ENCODE peak calls at places on chromosomes 16 and 17, in eight cellular contexts. G is epithelial cell of esophagus, J is neuronal stem cell, H is ascending aorta, D is pancreas, A is A549, L is heart left ventricle, Q is AG04450. V is an unnamed sample.

GRCh38 chr16:84836234-84836647 is 16.5 kb downstream of the CRISPLD2 start:
- DNase-seq in G (peak), J (peak), H (peak), D (peak), A (no peak), L (peak), Q (peak), V (no peak)

GRCh38 chr16:16045879-16046278 is 96.5 kb downstream of the ABCC1 start:
- DNase-seq in G (no peak), J (no peak), H (no peak), D (peak), A (no peak), L (no peak), Q (no peak), V (peak)

GRCh38 chr16:1183235-1183907 is 30.5 kb downstream of the CACNA1H start:
- DNase-seq in G (no peak), J (no peak), H (no peak), D (no peak), A (peak), L (peak), Q (peak), V (no peak)

GRCh38 chr16:79991918-79992317 is 391.4 kb upstream of the MAF start:
- DNase-seq in G (peak), J (no peak), H (no peak), D (no peak), A (no peak), L (no peak), Q (no peak), V (no peak)

GRCh38 chr17:20281860-20282259 is 185.5 kb downstream of the LGALS9B start:
- DNase-seq in G (no peak), J (no peak), H (peak), D (no peak), A (no peak), L (peak), Q (no peak), V (peak)

GRCh38 chr17:17780941-17781590 is 55.7 kb downstream of the SREBF1 start:
- DNase-seq in G (peak), J (peak), H (peak), D (no peak), A (no peak), L (no peak), Q (peak), V (peak)

GRCh38 chr16:668519-669171 is 713 bp downstream of the RHOT2 start:
- DNase-seq in G (no peak), J (no peak), H (no peak), D (no peak), A (no peak), L (no peak), Q (no peak), V (no peak)

GRCh38 chr17:14201087-14201486 is 35.6 kb downstream of the CDRT15 start:
- DNase-seq in G (no peak), J (no peak), H (no peak), D (no peak), A (no peak), L (no peak), Q (no peak), V (no peak)

GRCh38 chr17:8732406-8733065 is 12.1 kb downstream of the CCDC42 start:
- DNase-seq in G (no peak), J (no peak), H (no peak), D (no peak), A (no peak), L (no peak), Q (no peak), V (no peak)

GRCh38 chr17:53032861-53033271 is 789.9 kb upstream of the KIF2B start:
- DNase-seq in G (peak), J (peak), H (no peak), D (no peak), A (no peak), L (no peak), Q (no peak), V (peak)

GRCh38 chr17:42291136-42291535 is 2.8 kb downstream of the STAT5A start:
- DNase-seq in G (no peak), J (no peak), H (no peak), D (no peak), A (no peak), L (no peak), Q (no peak), V (no peak)

GRCh38 chr16:49857423-49858181 is 1.7 kb upstream of the ZNF423 start:
- DNase-seq in G (peak), J (peak), H (peak), D (peak), A (peak), L (peak), Q (no peak), V (peak)

GRCh38 chr17:76707985-76708807 is 2.6 kb downstream of the MXRA7 start:
- DNase-seq in G (no peak), J (peak), H (no peak), D (no peak), A (no peak), L (no peak), Q (no peak), V (no peak)
- H3K4me3 ChIP-seq in G (no peak), J (no peak), H (peak), D (no peak), A (no peak), L (peak), Q (peak), V (no peak)

GRCh38 chr17:73591278-73592078 is 52.8 kb downstream of the SDK2 start:
- DNase-seq in G (no peak), J (no peak), H (no peak), D (no peak), A (no peak), L (no peak), Q (no peak), V (no peak)

GRCh38 chr17:73592079-73592415 is 52.2 kb downstream of the SDK2 start:
- DNase-seq in G (no peak), J (no peak), H (no peak), D (no peak), A (no peak), L (no peak), Q (no peak), V (no peak)

GRCh38 chr17:73594025-73594424 is 50.2 kb downstream of the SDK2 start:
- DNase-seq in G (no peak), J (no peak), H (no peak), D (no peak), A (no peak), L (no peak), Q (no peak), V (no peak)

GRCh38 chr17:73593249-73593965 is 50.8 kb downstream of the SDK2 start:
- DNase-seq in G (no peak), J (no peak), H (no peak), D (no peak), A (no peak), L (no peak), Q (no peak), V (no peak)

GRCh38 chr17:73592531-73592961 is 51.7 kb downstream of the SDK2 start:
- DNase-seq in G (no peak), J (no peak), H (no peak), D (no peak), A (no peak), L (no peak), Q (no peak), V (no peak)
- H3K4me3 ChIP-seq in G (no peak), J (no peak), H (no peak), D (no peak), A (no peak), L (no peak), Q (no peak), V (no peak)

GRCh38 chr17:5225668-5226457 is 8.8 kb downstream of the SCIMP start:
- DNase-seq in G (no peak), J (no peak), H (no peak), D (no peak), A (no peak), L (no peak), Q (no peak), V (peak)

DNA sequence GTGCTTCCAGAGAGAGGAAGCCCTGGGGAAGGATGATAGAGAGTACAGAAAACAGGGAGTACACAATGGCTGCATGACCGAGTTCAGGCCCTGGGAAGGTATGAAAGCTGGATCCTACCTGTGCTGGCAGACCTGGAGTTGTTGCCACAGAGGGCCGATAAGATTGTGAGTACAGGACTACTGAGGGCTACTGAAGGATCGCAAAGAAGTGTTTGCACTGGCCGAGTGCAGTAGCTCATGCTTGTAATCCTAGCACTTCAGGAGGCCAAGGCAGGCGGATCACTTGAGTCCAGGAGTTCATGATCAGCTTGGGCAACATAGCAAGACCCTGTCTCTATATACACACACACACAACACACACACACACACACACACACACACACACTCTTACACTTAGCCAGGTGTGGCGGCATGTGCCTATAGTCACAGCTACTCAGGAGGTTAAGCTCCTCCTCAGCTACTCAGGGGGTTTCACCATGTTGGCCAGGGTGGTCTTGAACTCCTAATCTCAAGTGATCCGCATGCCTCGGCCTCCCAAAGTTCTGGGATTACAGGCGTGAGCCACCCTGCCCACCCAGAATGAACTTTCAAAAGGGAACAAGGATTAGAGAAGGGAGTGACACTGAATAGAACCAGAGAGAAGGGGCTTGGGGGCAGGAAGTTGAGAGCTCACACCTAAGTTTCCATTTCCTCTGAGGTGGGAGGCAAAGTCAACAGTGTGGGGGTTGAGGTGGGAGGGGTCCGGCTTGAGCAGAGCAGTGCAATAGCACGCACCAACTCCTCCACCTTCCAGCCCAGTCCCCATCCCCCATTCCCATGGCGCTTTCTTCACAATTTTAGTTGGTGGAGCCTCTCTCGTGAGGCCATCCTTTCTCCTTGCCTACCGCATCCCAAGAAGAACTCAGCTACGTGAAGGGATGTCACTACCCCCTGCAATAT is 7.5 kb downstream of the SCIMP start:
- DNase-seq in G (no peak), J (no peak), H (no peak), D (no peak), A (no peak), L (no peak), Q (no peak), V (no peak)
- H3K4me3 ChIP-seq in G (no peak), J (no peak), H (no peak), D (no peak), A (no peak), L (no peak), Q (no peak), V (no peak)

GRCh38 chr17:82493517-82493840 is 26.1 kb upstream of the FOXK2 start:
- DNase-seq in G (no peak), J (no peak), H (no peak), D (no peak), A (peak), L (no peak), Q (no peak), V (no peak)

GRCh38 chr17:82492647-82493516 is 26.6 kb upstream of the FOXK2 start:
- DNase-seq in G (peak), J (no peak), H (peak), D (no peak), A (peak), L (no peak), Q (peak), V (no peak)

GRCh38 chr17:82495844-82496528 is 23.5 kb upstream of the FOXK2 start:
- DNase-seq in G (peak), J (no peak), H (no peak), D (peak), A (no peak), L (no peak), Q (no peak), V (no peak)

GRCh38 chr17:82496529-82497434 is 22.8 kb upstream of the FOXK2 start:
- DNase-seq in G (peak), J (peak), H (peak), D (peak), A (peak), L (peak), Q (peak), V (peak)

GRCh38 chr17:82494236-82495055 is 25.1 kb upstream of the FOXK2 start:
- DNase-seq in G (peak), J (peak), H (peak), D (peak), A (peak), L (peak), Q (peak), V (peak)
- H3K4me3 ChIP-seq in G (no peak), J (peak), H (no peak), D (no peak), A (peak), L (peak), Q (no peak), V (no peak)

V was measured in NB4.